ENCODE peak calls at places on chromosomes 4 and X, in ten cellular contexts. I is stimulated activated CD4-positive, alpha-beta T cell treated with anti-CD3 and anti-CD28 coated beads, Interleukin-12 subunit alpha, Interleukin-12 subunit beta, amount 100 ng/mL, for 4 hours; A is A549; J is cardiac muscle cell; O is SK-MEL-5; M is globus pallidus; F is Karpas-422; L is NCI-H524; U is NCI-H460; G is T-helper 2 cell. H is an unnamed sample.

GRCh38 chr4:7526929-7527535 is 92.3 kb upstream of the PSAPL1 start:
- DNase-seq in A (no peak), O (no peak), F (no peak), U (no peak), G (no peak), L (no peak), I (no peak), J (no peak), M (no peak), H (no peak)

GRCh38 chrX:38215141-38215540 is 5.5 kb downstream of the SRPX start:
- DNase-seq in L (no peak), M (no peak), O (peak; percentile 77), I (no peak), A (no peak), F (no peak), U (no peak), J (peak; percentile 57), G (no peak), H (no peak)

GRCh38 chr4:109214622-109215350 is 87.7 kb downstream of the COL25A1 start:
- DNase-seq in M (no peak), J (peak; percentile 4), F (no peak), G (no peak), L (no peak), I (no peak), O (no peak), U (no peak), A (no peak), H (no peak)

GRCh38 chr4:173217727-173218126 is 49.1 kb downstream of the GALNT7 start:
- DNase-seq in F (no peak), G (no peak), O (no peak), A (no peak), J (peak; percentile 62), U (no peak), M (no peak), I (no peak), L (no peak), H (no peak)

GRCh38 chr4:115866364-115866896 is 753.0 kb upstream of the NDST4 start:
- DNase-seq in L (no peak), F (no peak), O (no peak), A (no peak), M (no peak), J (no peak), U (no peak), G (no peak), I (no peak), H (no peak)

GRCh38 chrX:118577041-118577440 is 81.4 kb downstream of the DOCK11 start:
- DNase-seq in L (no peak), O (no peak), U (no peak), A (no peak), J (no peak), G (no peak), F (no peak), I (no peak), M (no peak), H (no peak)

GRCh38 chr4:110514889-110515479 is 39.0 kb downstream of the ENPEP start:
- DNase-seq in O (peak; percentile 51), I (no peak), J (peak; percentile 51), G (peak; percentile 13), L (no peak), U (peak; percentile 30), M (peak; percentile 30), F (peak; percentile 78), A (peak; percentile 34), H (peak; percentile 71)

GRCh38 chrX:42499620-42500019 is 278.3 kb downstream of the PPP1R2C start:
- DNase-seq in A (no peak), L (no peak), I (no peak), U (no peak), O (no peak), G (no peak), M (no peak), F (no peak), J (no peak), H (no peak)

GRCh38 chrX:105190252-105190853 is 30.1 kb downstream of the TEX13A start:
- DNase-seq in A (peak; percentile 28), I (no peak), O (peak; percentile 39), F (peak; percentile 77), U (peak; percentile 5), G (no peak), M (peak; percentile 5), J (peak; percentile 40), L (peak; percentile 22), H (peak; percentile 34)

GRCh38 chr4:122584517-122584916 is 36.3 kb downstream of the IL21 start:
- DNase-seq in F (peak; percentile 31), I (no peak), U (no peak), M (peak; percentile 90), O (peak; percentile 95), J (peak; percentile 84), L (no peak), A (no peak), G (no peak), H (no peak)

GRCh38 chr4:158860856-158861255 is 92.0 kb downstream of the FNIP2 start:
- DNase-seq in M (no peak), U (no peak), J (no peak), I (no peak), A (no peak), G (no peak), F (no peak), O (no peak), L (no peak), H (peak; percentile 54)

GRCh38 chr4:3337811-3338210 is 45.0 kb downstream of the RGS12 start:
- DNase-seq in F (no peak), I (no peak), U (no peak), J (no peak), A (no peak), L (no peak), O (no peak), G (no peak), M (no peak), H (no peak)

GRCh38 chrX:107678957-107679740 is 50.8 kb downstream of the PRPS1 start:
- DNase-seq in O (peak; percentile 38), J (peak; percentile 87), I (peak; percentile 33), F (peak; percentile 86), G (peak; percentile 69), L (no peak), A (peak; percentile 24), M (no peak), U (no peak), H (peak; percentile 72)

GRCh38 chr4:180589575-180589974 is 1653.6 kb upstream of the TENM3 start:
- DNase-seq in I (no peak), M (no peak), L (no peak), U (no peak), O (no peak), G (no peak), J (no peak), A (no peak), F (no peak), H (no peak)

GRCh38 chrX:10393899-10394298 is 226.5 kb downstream of the MID1 start:
- DNase-seq in A (peak; percentile 13), J (peak; percentile 6), G (no peak), I (no peak), L (no peak), F (no peak), M (no peak), U (no peak), O (no peak), H (no peak)

GRCh38 chrX:30495468-30495867 is 82.1 kb downstream of the TASL start:
- DNase-seq in M (no peak), O (peak; percentile 1), I (no peak), G (no peak), A (no peak), U (no peak), J (no peak), F (no peak), L (no peak), H (no peak)

GRCh38 chr4:170887396-170887795 is 797.6 kb upstream of the AADAT start:
- DNase-seq in M (no peak), J (no peak), F (no peak), A (no peak), U (no peak), I (no peak), G (no peak), L (no peak), O (peak; percentile 11), H (no peak)